ENCODE peak calls at places on chromosomes 4 and X, in five cellular contexts. K is CD8-positive, alpha-beta T cell; N is sigmoid colon; F is RWPE1; E is transverse colon. G is an unnamed sample.

GRCh38 chr4:119540249-119540648 is 88.4 kb downstream of the PDE5A start:
- DNase-seq in K (no peak), N (no peak), F (no peak), E (no peak), G (no peak)

GRCh38 chr4:48035952-48036351 is 19.4 kb downstream of the NIPAL1 start:
- DNase-seq in K (no peak), N (no peak), F (no peak), E (no peak), G (no peak)

GRCh38 chr4:8039290-8039689 is 99.6 kb upstream of the AFAP1 start:
- DNase-seq in K (no peak), N (no peak), F (no peak), E (peak; percentile 38), G (no peak)

GRCh38 chr4:112270643-112271484 is 14.8 kb downstream of the TIFA start:
- DNase-seq in K (no peak), N (no peak), F (no peak), E (no peak), G (no peak)

GRCh38 chrX:51747671-51748070 is 4.4 kb downstream of the GSPT2 start:
- DNase-seq in K (no peak), N (no peak), F (no peak), E (no peak), G (no peak)

GRCh38 chr4:143399113-143399949 is 62.7 kb downstream of the GAB1 start:
- DNase-seq in K (no peak), N (no peak), F (no peak), E (no peak), G (peak; percentile 14)

GRCh38 chr4:176611954-176612353 is 180.8 kb downstream of the VEGFC start:
- DNase-seq in K (no peak), N (no peak), F (no peak), E (no peak), G (no peak)

GRCh38 chr4:26140150-26140898 is 180.5 kb upstream of the RBPJ start:
- DNase-seq in K (no peak), N (peak; percentile 80), F (no peak), E (peak; percentile 22), G (no peak)

GRCh38 chr4:76830612-76831474 is 67.1 kb downstream of the SOWAHB start:
- DNase-seq in K (no peak), N (no peak), F (peak; percentile 47), E (peak; percentile 79), G (no peak)

GRCh38 chrX:7985568-7985967 is 58.4 kb upstream of the PNPLA4 start:
- DNase-seq in K (no peak), N (no peak), F (no peak), E (no peak), G (no peak)

GRCh38 chr4:119025916-119026661 is 109.5 kb upstream of the MYOZ2 start:
- DNase-seq in K (no peak), N (peak; percentile 89), F (peak; percentile 72), E (peak; percentile 27), G (no peak)

GRCh38 chr4:81436928-81437327 is 34.8 kb downstream of the RASGEF1B start:
- DNase-seq in K (no peak), N (no peak), F (no peak), E (peak; percentile 42), G (no peak)

GRCh38 chrX:77003956-77004355 is 443.2 kb upstream of the FGF16 start:
- DNase-seq in K (no peak), N (no peak), F (no peak), E (no peak), G (no peak)

GRCh38 chr4:8270418-8270771 is 841 bp downstream of the HTRA3 start:
- DNase-seq in K (no peak), N (no peak), F (no peak), E (no peak), G (no peak)

GRCh38 chr4:125268065-125268755 is 46.5 kb upstream of the FAT4 start:
- DNase-seq in K (no peak), N (no peak), F (no peak), E (no peak), G (no peak)

GRCh38 chr4:123443401-123444297 is 47.1 kb downstream of the SPRY1 start:
- DNase-seq in K (no peak), N (no peak), F (no peak), E (peak; percentile 19), G (peak; percentile 59)

GRCh38 chr4:163493643-163494359 is 689 bp upstream of the TMA16 start:
- DNase-seq in K (no peak), N (no peak), F (no peak), E (peak; percentile 52), G (no peak)

GRCh38 chr4:3710451-3711182 is 55.6 kb upstream of the ADRA2C start:
- DNase-seq in K (no peak), N (peak; percentile 50), F (no peak), E (no peak), G (no peak)

GRCh38 chrX:39602226-39602625 is 495.5 kb downstream of the BCOR start:
- DNase-seq in K (no peak), N (no peak), F (no peak), E (no peak), G (no peak)

GRCh38 chrX:74420194-74421035 is 878 bp upstream of the SLC16A2 start:
- DNase-seq in K (peak; percentile 31), N (peak; percentile 89), F (peak; percentile 42), E (peak; percentile 57), G (peak; percentile 20)

GRCh38 chr4:99572527-99573240 is 1.9 kb upstream of the MTTP start:
- DNase-seq in K (no peak), N (no peak), F (peak; percentile 3), E (no peak), G (no peak)

GRCh38 chrX:97074400-97074799 is 190.7 kb downstream of the RPA4 start:
- DNase-seq in K (no peak), N (no peak), F (no peak), E (no peak), G (no peak)

GRCh38 chr4:41744572-41745291 is 3.8 kb downstream of the PHOX2B start:
- DNase-seq in K (no peak), N (no peak), F (no peak), E (no peak), G (no peak)

GRCh38 chr4:25379591-25379990 is 2.5 kb downstream of the ANAPC4 start:
- DNase-seq in K (no peak), N (no peak), F (no peak), E (no peak), G (no peak)

GRCh38 chr4:89712141-89712540 is 124.8 kb downstream of the SNCA start:
- DNase-seq in K (no peak), N (no peak), F (no peak), E (no peak), G (no peak)

GRCh38 chr4:176258135-176258534 is 10.9 kb downstream of the ASB5 start:
- DNase-seq in K (no peak), N (no peak), F (no peak), E (no peak), G (no peak)

GRCh38 chrX:13266641-13267420 is 53.0 kb downstream of the ATXN3L start:
- DNase-seq in K (no peak), N (no peak), F (peak; percentile 8), E (no peak), G (no peak)

DNA sequence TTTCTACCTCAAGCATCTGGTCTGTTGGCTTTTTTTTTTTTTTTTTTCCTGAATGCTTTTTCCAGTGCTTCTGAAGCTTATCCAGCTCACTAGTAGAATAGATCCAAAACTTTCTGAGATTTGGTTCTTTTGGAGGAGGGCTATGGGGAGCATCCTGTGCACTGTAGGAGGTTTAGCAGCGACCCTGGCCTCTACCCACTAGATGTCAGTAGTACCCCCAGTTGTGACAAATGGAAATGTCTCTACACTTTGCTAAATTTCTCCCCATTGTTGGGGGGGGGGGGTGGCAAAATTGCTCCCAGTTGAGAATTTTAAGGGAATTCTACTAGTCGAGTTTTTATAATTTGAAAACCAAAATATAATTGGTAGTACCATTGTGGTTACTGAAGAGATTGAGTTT is 23.0 kb upstream of the PPA2 start:
- DNase-seq in K (no peak), N (no peak), F (no peak), E (no peak), G (no peak)
- TF ChIP-seq CTCF in K (no peak), N (no peak), F (no peak), E (no peak), G (no peak)

GRCh38 chrX:102341867-102342266 is 94.9 kb downstream of the NXF2 start:
- DNase-seq in K (no peak), N (no peak), F (no peak), E (no peak), G (no peak)
- TF ChIP-seq CTCF in K (no peak), N (no peak), F (no peak), E (no peak), G (no peak)

GRCh38 chr4:46425775-46426400 is 36.0 kb upstream of the GABRA2 start:
- DNase-seq in K (no peak), N (no peak), F (no peak), E (no peak), G (no peak)
- TF ChIP-seq CTCF in K (no peak), N (no peak), F (no peak), E (no peak), G (no peak)

DNA sequence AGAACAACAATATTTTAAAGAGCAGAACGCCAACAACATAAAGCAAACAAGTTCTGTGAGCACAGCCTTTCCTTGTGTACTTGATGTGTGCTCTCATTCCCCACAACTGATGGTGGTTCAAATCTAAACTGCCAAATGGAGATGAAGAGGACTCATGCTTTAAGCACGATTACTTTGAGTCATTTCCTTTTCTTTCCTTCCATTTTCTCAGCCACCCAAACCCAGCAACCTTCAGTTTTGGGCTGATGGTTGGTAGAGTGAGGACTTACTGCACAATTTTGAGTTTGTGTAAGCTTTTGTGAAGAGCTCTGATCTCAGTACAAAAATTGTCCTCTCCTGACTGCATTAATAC is 1.7 kb downstream of the NSD2 start:
- DNase-seq in K (no peak), N (no peak), F (no peak), E (no peak), G (peak; percentile 62)
- TF ChIP-seq CTCF in K (no peak), N (no peak), F (no peak), E (no peak), G (no peak)

GRCh38 chr4:52126946-52127345 is 75.8 kb downstream of the SPATA18 start:
- DNase-seq in K (no peak), N (no peak), F (peak; percentile 6), E (no peak), G (no peak)
- TF ChIP-seq CTCF in K (no peak), N (no peak), F (no peak), E (no peak), G (no peak)

G was measured in GM20000.